ENCODE peak calls at places on chromosome 18, in five cellular contexts. G, J, Y, C and D are unnamed samples. For H3K4me1 and H3K27me3, the result is how much of the 10 kb centered on the place peaks cover.

GRCh38 chr18:49170925-49171509 is 220.3 kb upstream of the SMAD7 start:
- DNase-seq in G (no peak), J (no peak), Y (no peak), C (no peak), D (no peak)

GRCh38 chr18:34483198-34483597 is 226.9 kb upstream of the DTNA start:
- DNase-seq in G (no peak), J (no peak), Y (no peak), C (no peak), D (no peak)

GRCh38 chr18:15165048-15165447 is 417.1 kb downstream of the ANKRD30B start:
- DNase-seq in G (peak), J (no peak), Y (no peak), C (no peak), D (no peak)

GRCh38 chr18:3478262-3478978 is 28.4 kb downstream of the TGIF1 start:
- DNase-seq in G (no peak), J (no peak), Y (no peak), C (no peak), D (no peak)

GRCh38 chr18:31101148-31102019 is 837 bp downstream of the DSC2 start:
- DNase-seq in G (peak), J (peak), Y (peak), C (peak), D (peak)

GRCh38 chr18:75208055-75208835 is 694 bp downstream of the PTGR3 start:
- DNase-seq in G (peak), J (peak), Y (peak), C (peak), D (peak)

GRCh38 chr18:57434536-57435494 is at the start of gene ONECUT2:
- DNase-seq in G (peak), J (peak), Y (peak), C (peak), D (peak)

GRCh38 chr18:68735498-68736343 is 20.8 kb upstream of the TMX3 start:
- DNase-seq in G (no peak), J (no peak), Y (no peak), C (no peak), D (no peak)

GRCh38 chr18:35117951-35118411 is 76.8 kb downstream of the MAPRE2 start:
- DNase-seq in G (no peak), J (no peak), Y (no peak), C (no peak), D (no peak)

GRCh38 chr18:24972577-24972976 is 379.4 kb downstream of the ZNF521 start:
- DNase-seq in G (no peak), J (no peak), Y (no peak), C (no peak), D (no peak)
- H3K4me1 ChIP-seq in G (under half), J (under half), Y (under half), C (under half), D (under half)

DNA sequence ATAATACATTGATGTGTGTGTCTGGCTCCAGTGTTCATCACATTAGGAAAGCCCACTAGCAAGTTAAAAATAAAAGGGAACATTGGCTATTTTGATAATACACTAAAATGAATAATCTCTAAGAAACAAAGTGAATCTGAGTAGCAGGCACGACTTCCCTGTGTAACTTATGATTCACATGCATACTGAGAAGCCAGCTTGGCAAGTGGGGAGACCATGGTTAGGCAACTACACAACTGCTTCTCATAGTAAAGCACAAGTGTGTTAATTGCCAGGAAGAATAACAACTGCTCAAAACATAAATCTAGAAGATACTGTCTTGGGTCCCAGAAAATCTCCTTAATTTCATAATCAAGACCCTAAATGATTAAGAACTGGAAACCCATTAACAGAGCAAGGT is 4.0 kb downstream of the MYO5B start:
- DNase-seq in G (no peak), J (no peak), Y (no peak), C (no peak), D (no peak)
- H3K27me3 ChIP-seq in G (half or more), J (under half), Y (under half), C (under half), D (under half)

GRCh38 chr18:77098554-77099174 is 33.9 kb downstream of the MBP start:
- DNase-seq in G (peak), J (no peak), Y (no peak), C (no peak), D (no peak)

GRCh38 chr18:77098033-77098432 is 34.5 kb downstream of the MBP start:
- DNase-seq in G (no peak), J (no peak), Y (no peak), C (no peak), D (no peak)

GRCh38 chr18:77101410-77102245 is 31.0 kb downstream of the MBP start:
- DNase-seq in G (peak), J (peak), Y (peak), C (peak), D (peak)

GRCh38 chr18:77100751-77101355 is 31.7 kb downstream of the MBP start:
- DNase-seq in G (no peak), J (no peak), Y (no peak), C (no peak), D (no peak)

GRCh38 chr18:77099501-77100370 is 32.8 kb downstream of the MBP start:
- DNase-seq in G (peak), J (no peak), Y (no peak), C (no peak), D (no peak)
- H3K4me3 ChIP-seq in G (no peak), J (no peak), Y (no peak), C (no peak), D (no peak)

GRCh38 chr18:32371384-32371783 is 99.3 kb downstream of the GAREM1 start:
- DNase-seq in G (no peak), J (no peak), Y (no peak), C (no peak), D (no peak)
- H3K4me1 ChIP-seq in G (under half), J (under half), Y (under half), C (under half), D (under half)

DNA sequence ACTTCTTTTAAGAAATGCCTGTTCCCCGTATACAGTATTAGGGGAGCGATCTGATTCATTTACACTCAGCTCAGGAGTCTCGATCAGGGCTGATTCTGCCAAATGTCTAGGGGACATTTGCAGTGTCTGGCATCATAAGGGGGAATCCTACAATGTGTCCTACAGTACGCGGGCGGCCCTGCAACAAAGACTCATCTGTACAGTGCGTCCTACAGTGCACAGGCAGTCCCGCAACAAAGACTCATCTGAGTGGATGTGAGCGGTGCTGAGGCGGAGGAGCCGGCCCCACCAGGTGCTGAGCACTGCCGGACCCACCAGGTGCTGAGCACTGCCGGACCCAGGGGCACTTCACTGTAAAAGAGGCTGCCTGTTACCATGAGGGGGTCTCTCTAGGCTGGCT is 102.5 kb downstream of the FAM210A start:
- DNase-seq in G (no peak), J (no peak), Y (no peak), C (no peak), D (no peak)
- H3K27me3 ChIP-seq in G (under half), J (under half), Y (under half), C (under half), D (under half)

GRCh38 chr18:32868424-32868823 is 95.6 kb upstream of the KLHL14 start:
- DNase-seq in G (no peak), J (no peak), Y (no peak), C (no peak), D (no peak)
- H3K4me3 ChIP-seq in G (peak), J (no peak), Y (no peak), C (no peak), D (no peak)